ENCODE peak calls at places on chromosomes 13 and 19, in four cellular contexts. Y is colonic mucosa, C is ascending aorta, E is adrenal gland. N is an unnamed sample. For H3K4me1, the result is how much of the 10 kb centered on the place peaks cover.

GRCh38 chr13:75635621-75636338 is at the start of gene LMO7:
- DNase-seq in Y (peak), E (peak), C (no peak), N (peak)

GRCh38 chr19:50205681-50206138 is 2.3 kb downstream of the MYH14 start:
- DNase-seq in E (no peak), C (no peak), Y (peak), N (no peak)

GRCh38 chr19:43572172-43572588 is 3.1 kb downstream of the XRCC1 start:
- DNase-seq in Y (no peak), E (no peak), C (no peak), N (no peak)

GRCh38 chr19:29683009-29683408 is 17.7 kb downstream of the PLEKHF1 start:
- DNase-seq in E (no peak), C (no peak), Y (no peak), N (no peak)

GRCh38 chr19:36151144-36152051 is 849 bp downstream of the COX7A1 start:
- DNase-seq in Y (no peak), C (peak), E (peak), N (peak)

GRCh38 chr19:28737021-28737525 is 475.9 kb downstream of the UQCRFS1 start:
- DNase-seq in E (peak), C (no peak), Y (no peak), N (no peak)

GRCh38 chr19:3161453-3161852 is 17.1 kb upstream of the S1PR4 start:
- DNase-seq in E (no peak), Y (no peak), C (no peak), N (no peak)

GRCh38 chr13:31249140-31249539 is 49.4 kb downstream of the B3GLCT start:
- DNase-seq in E (no peak), C (no peak), Y (no peak), N (no peak)

GRCh38 chr19:58584498-58585441 is 11.6 kb upstream of the MZF1 start:
- DNase-seq in E (peak), C (no peak), Y (no peak), N (no peak)

GRCh38 chr13:52127378-52127777 is 1.5 kb downstream of the NEK5 start:
- DNase-seq in E (no peak), Y (no peak), C (no peak), N (no peak)

GRCh38 chr19:56978023-56978565 is 137.6 kb upstream of the PEG3 start:
- DNase-seq in C (no peak), Y (no peak), E (no peak), N (no peak)

GRCh38 chr19:11506101-11506555 is 489 bp upstream of the ZNF653 start:
- DNase-seq in E (no peak), Y (no peak), C (no peak), N (no peak)

GRCh38 chr13:49652691-49653305 is 24.5 kb downstream of the ARL11 start:
- DNase-seq in C (no peak), Y (peak), E (peak), N (no peak)

GRCh38 chr13:93422980-93423554 is 196.5 kb downstream of the GPC6 start:
- DNase-seq in E (no peak), C (no peak), Y (no peak), N (no peak)

GRCh38 chr13:75740008-75740407 is 103.9 kb downstream of the LMO7 start:
- DNase-seq in Y (no peak), C (no peak), E (no peak), N (no peak)

GRCh38 chr19:35938282-35939224 is 2.4 kb downstream of the LRFN3 start:
- DNase-seq in Y (no peak), C (no peak), E (no peak), N (no peak)

GRCh38 chr13:23667750-23668149 is 97.5 kb downstream of the TNFRSF19 start:
- DNase-seq in E (no peak), C (no peak), Y (no peak), N (no peak)

GRCh38 chr13:29684441-29684840 is 89.0 kb upstream of the SLC7A1 start:
- DNase-seq in E (no peak), C (no peak), Y (no peak), N (no peak)

GRCh38 chr13:23921451-23921888 is 24.2 kb upstream of the C1QTNF9B start:
- DNase-seq in E (no peak), Y (peak), C (no peak), N (no peak)

GRCh38 chr13:72535076-72535475 is 192.4 kb downstream of the MZT1 start:
- DNase-seq in E (no peak), C (no peak), Y (no peak), N (no peak)

GRCh38 chr13:110436276-110436675 is 125.2 kb downstream of the RAB20 start:
- DNase-seq in Y (no peak), E (no peak), C (no peak), N (no peak)

GRCh38 chr19:51607077-51607476 is 23.1 kb downstream of the SIGLEC5 start:
- DNase-seq in Y (no peak), C (no peak), E (no peak), N (no peak)

GRCh38 chr13:74194856-74195255 is 60.7 kb upstream of the KLF12 start:
- DNase-seq in C (no peak), E (no peak), Y (no peak), N (no peak)

GRCh38 chr19:10884273-10884672 is 12.9 kb downstream of the CARM1 start:
- DNase-seq in E (no peak), C (no peak), Y (no peak), N (no peak)

GRCh38 chr13:113489549-113490495 is 689 bp downstream of the DCUN1D2 start:
- DNase-seq in C (no peak), Y (peak), E (peak), N (no peak)
- H3K4me1 ChIP-seq in C (under half), Y (under half), E (under half), N (half or more)

DNA sequence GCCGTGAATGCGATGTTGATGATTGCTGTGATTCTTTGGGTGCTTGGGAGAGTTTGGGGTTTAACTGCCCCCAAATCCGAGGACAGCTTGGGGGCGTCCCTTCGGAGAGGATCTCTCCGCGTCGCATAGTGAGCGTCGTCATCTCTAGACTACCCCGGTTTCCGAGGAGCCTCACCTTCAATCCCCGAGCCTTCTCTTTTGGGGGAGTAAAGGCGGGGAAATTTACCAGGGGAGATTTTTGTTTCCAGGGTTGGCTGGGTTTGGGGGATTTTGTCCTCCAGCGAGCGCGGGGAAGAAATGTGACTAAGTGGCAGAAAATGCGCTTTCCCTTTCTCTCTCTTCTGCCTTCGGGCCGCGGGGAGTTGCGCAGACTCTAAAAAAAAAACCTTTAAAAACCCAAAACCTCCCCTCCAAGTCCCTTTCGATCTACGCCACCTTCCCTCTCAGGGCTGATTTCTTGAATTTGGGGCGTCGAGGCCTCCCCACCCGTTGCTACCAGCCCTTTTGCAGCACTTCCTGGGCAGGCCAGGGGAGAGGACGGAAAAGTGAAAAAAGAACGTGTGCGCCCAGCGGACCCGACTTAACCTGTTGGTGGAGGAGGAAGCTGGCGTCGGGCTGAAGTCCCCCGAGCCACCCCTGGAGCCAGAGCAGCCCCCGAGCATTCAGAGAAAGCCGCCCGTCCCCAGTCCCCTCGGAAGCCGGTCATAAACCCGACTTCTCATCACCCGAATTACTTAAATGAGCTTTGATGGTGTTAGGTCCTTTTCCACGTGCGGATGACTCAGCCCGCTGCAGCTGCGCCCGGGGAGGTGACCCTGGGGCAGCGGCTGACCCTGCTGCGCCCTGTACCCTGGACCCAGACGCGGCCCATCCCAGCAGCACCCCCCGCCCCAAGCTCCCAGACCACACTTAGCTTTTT is 17.7 kb downstream of the NFIX start:
- DNase-seq in C (no peak), E (peak), Y (peak), N (peak)
- H3K4me1 ChIP-seq in C (under half), E (under half), Y (under half), N (half or more)

GRCh38 chr13:32586022-32586900 is at the start of gene PDS5B:
- DNase-seq in Y (peak), E (peak), C (peak), N (peak)
- H3K4me1 ChIP-seq in Y (under half), E (under half), C (under half), N (under half)

GRCh38 chr19:893775-894090 is 449 bp downstream of the RNU6-9 start:
- DNase-seq in E (no peak), Y (no peak), C (no peak), N (no peak)

GRCh38 chr19:896999-897398 is 3.7 kb downstream of the RNU6-9 start:
- DNase-seq in Y (no peak), C (no peak), E (no peak), N (no peak)

GRCh38 chr19:898663-899062 is 5.4 kb downstream of the RNU6-9 start:
- DNase-seq in C (no peak), E (no peak), Y (no peak), N (no peak)

GRCh38 chr19:897442-898039 is 4.3 kb downstream of the RNU6-9 start:
- DNase-seq in E (no peak), C (no peak), Y (no peak), N (no peak)

GRCh38 chr19:896434-896833 is 3.1 kb downstream of the RNU6-9 start:
- DNase-seq in E (no peak), C (no peak), Y (no peak), N (no peak)
- H3K4me1 ChIP-seq in E (under half), C (under half), Y (under half), N (under half)

DNA sequence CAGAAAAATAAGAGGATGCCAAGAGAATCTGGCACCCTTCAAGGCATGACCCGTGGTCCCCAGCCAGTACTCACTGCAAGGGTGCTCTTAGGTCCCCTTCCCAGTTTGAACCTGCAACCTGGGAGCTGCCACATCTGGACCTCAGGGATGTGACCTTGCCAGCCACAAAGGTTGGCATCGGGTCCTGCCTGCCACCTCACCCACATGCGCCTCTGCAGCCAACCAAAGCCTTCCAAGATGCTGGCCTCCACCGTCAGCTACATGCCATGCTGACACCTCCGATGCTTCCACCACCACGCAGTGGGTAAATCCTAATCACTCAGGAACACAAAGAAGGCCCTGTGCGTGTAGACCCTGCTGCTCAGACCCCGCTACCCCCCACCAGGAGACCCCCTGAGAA is 35.1 kb downstream of the ELL start:
- DNase-seq in C (no peak), Y (no peak), E (no peak), N (no peak)
- H3K4me1 ChIP-seq in C (under half), Y (under half), E (under half), N (half or more)

N was measured in left ventricle myocardium inferior.